ENCODE peak calls at places on chromosomes 5 and 9, in seven cellular contexts. N is upper lobe of left lung; A is AG04449; C is stimulated activated CD8-positive, alpha-beta memory T cell treated with anti-CD3 and anti-CD28 coated beads, Interleukin-7, amount 100 ng/mL, for 24 hours; Q is nephron progenitor cell; X is SJSA1; B is activated CD4-positive, CD25-positive, alpha-beta regulatory T cell treated with anti-CD3 and anti-CD28 coated beads, Interleukin-2, amount 50 U/mL, for 16 hours. Z is an unnamed sample.

GRCh38 chr9:86807577-86807976 is 139.7 kb downstream of the GAS1 start:
- DNase-seq in N (no peak), A (no peak), C (no peak), Q (peak), X (peak), B (no peak), Z (no peak)

GRCh38 chr9:78612089-78612488 is 315.2 kb downstream of the PSAT1 start:
- DNase-seq in N (no peak), A (peak), C (no peak), Q (no peak), X (no peak), B (no peak), Z (no peak)

GRCh38 chr5:1930501-1930879 is 47.8 kb upstream of the IRX4 start:
- DNase-seq in N (peak), A (no peak), C (no peak), Q (no peak), X (peak), B (no peak), Z (no peak)

GRCh38 chr5:80165430-80165829 is 90.4 kb downstream of the SERINC5 start:
- DNase-seq in N (no peak), A (no peak), C (no peak), Q (peak), X (no peak), B (no peak), Z (no peak)

GRCh38 chr5:149372041-149372805 is 6.9 kb downstream of the IL17B start:
- DNase-seq in N (no peak), A (no peak), C (no peak), Q (no peak), X (no peak), B (no peak), Z (no peak)

GRCh38 chr5:177529247-177529901 is 12.6 kb upstream of the DDX41 start:
- DNase-seq in N (no peak), A (no peak), C (no peak), Q (no peak), X (no peak), B (no peak), Z (no peak)

GRCh38 chr5:180026320-180026719 is 45.2 kb downstream of the RNF130 start:
- DNase-seq in N (no peak), A (no peak), C (no peak), Q (no peak), X (no peak), B (no peak), Z (no peak)

GRCh38 chr5:53403758-53404157 is 76.7 kb upstream of the FST start:
- DNase-seq in N (no peak), A (no peak), C (no peak), Q (no peak), X (no peak), B (no peak), Z (no peak)

GRCh38 chr9:738209-738915 is 103.1 kb upstream of the DMRT1 start:
- DNase-seq in N (no peak), A (peak), C (no peak), Q (no peak), X (peak), B (no peak), Z (no peak)

GRCh38 chr5:139562847-139563246 is 1.7 kb downstream of the UBE2D2 start:
- DNase-seq in N (no peak), A (no peak), C (no peak), Q (no peak), X (no peak), B (no peak), Z (no peak)

GRCh38 chr9:70924905-70925547 is 196.4 kb downstream of the TRPM3 start:
- DNase-seq in N (no peak), A (peak), C (no peak), Q (peak), X (no peak), B (no peak), Z (no peak)

GRCh38 chr5:138986186-138986775 is 111.1 kb upstream of the LRRTM2 start:
- DNase-seq in N (no peak), A (no peak), C (no peak), Q (no peak), X (peak), B (no peak), Z (no peak)

GRCh38 chr5:68898961-68899471 is 194.8 kb upstream of the SLC30A5 start:
- DNase-seq in N (no peak), A (no peak), C (no peak), Q (no peak), X (peak), B (no peak), Z (no peak)

GRCh38 chr9:12955510-12956163 is 180.8 kb downstream of the LURAP1L start:
- DNase-seq in N (no peak), A (no peak), C (no peak), Q (no peak), X (no peak), B (no peak), Z (no peak)

GRCh38 chr9:3511537-3511936 is 14.3 kb downstream of the RFX3 start:
- DNase-seq in N (no peak), A (no peak), C (no peak), Q (no peak), X (no peak), B (no peak), Z (no peak)

GRCh38 chr5:157951673-157952373 is 92.9 kb upstream of the CLINT1 start:
- DNase-seq in N (no peak), A (no peak), C (no peak), Q (no peak), X (no peak), B (no peak), Z (no peak)

GRCh38 chr5:83564069-83564749 is 92.7 kb downstream of the VCAN start:
- DNase-seq in N (no peak), A (no peak), C (no peak), Q (no peak), X (no peak), B (no peak), Z (peak)

GRCh38 chr9:532707-533106 is 308.8 kb upstream of the DMRT1 start:
- DNase-seq in N (no peak), A (no peak), C (no peak), Q (no peak), X (no peak), B (no peak), Z (no peak)

GRCh38 chr9:70494221-70494620 is 79.8 kb upstream of the KLF9 start:
- DNase-seq in N (no peak), A (no peak), C (no peak), Q (no peak), X (no peak), B (no peak), Z (no peak)

GRCh38 chr5:123705741-123706140 is 193.8 kb downstream of the CSNK1G3 start:
- DNase-seq in N (no peak), A (no peak), C (no peak), Q (no peak), X (no peak), B (no peak), Z (no peak)

GRCh38 chr5:1479066-1479465 is 33.8 kb upstream of the SLC6A3 start:
- DNase-seq in N (no peak), A (no peak), C (no peak), Q (no peak), X (no peak), B (no peak), Z (no peak)

GRCh38 chr5:115349001-115349817 is 52.8 kb upstream of the CCDC112 start:
- DNase-seq in N (no peak), A (peak), C (no peak), Q (no peak), X (peak), B (no peak), Z (no peak)

GRCh38 chr9:124110307-124110915 is 98.8 kb downstream of the LHX2 start:
- DNase-seq in N (no peak), A (no peak), C (no peak), Q (peak), X (peak), B (no peak), Z (peak)

GRCh38 chr9:108835831-108836230 is 20.0 kb downstream of the ACTL7B start:
- DNase-seq in N (no peak), A (no peak), C (no peak), Q (no peak), X (no peak), B (no peak), Z (no peak)

GRCh38 chr9:124697326-124698200 is 73.5 kb downstream of the NR6A1 start:
- DNase-seq in N (no peak), A (peak), C (no peak), Q (no peak), X (no peak), B (no peak), Z (no peak)

GRCh38 chr9:130137870-130138653 is 34.1 kb upstream of the NCS1 start:
- DNase-seq in N (no peak), A (peak), C (no peak), Q (no peak), X (peak), B (no peak), Z (no peak)

GRCh38 chr5:154131817-154132216 is 58.7 kb upstream of the GALNT10 start:
- DNase-seq in N (no peak), A (no peak), C (no peak), Q (no peak), X (no peak), B (no peak), Z (no peak)

GRCh38 chr5:134590992-134591659 is 41.5 kb downstream of the SAR1B start:
- DNase-seq in N (no peak), A (no peak), C (peak), Q (no peak), X (no peak), B (no peak), Z (no peak)

GRCh38 chr5:135365281-135365680 is 33.8 kb downstream of the MACROH2A1 start:
- DNase-seq in N (no peak), A (no peak), C (no peak), Q (no peak), X (no peak), B (no peak), Z (no peak)

GRCh38 chr9:134386951-134387831 is 60.9 kb downstream of the RXRA start:
- DNase-seq in N (no peak), A (no peak), C (no peak), Q (no peak), X (no peak), B (no peak), Z (no peak)

GRCh38 chr9:137266589-137267453 is 10.7 kb upstream of the TOR4A start:
- DNase-seq in N (peak), A (no peak), C (no peak), Q (no peak), X (no peak), B (no peak), Z (no peak)

GRCh38 chr9:3733039-3733408 is 207.2 kb upstream of the RFX3 start:
- DNase-seq in N (no peak), A (no peak), C (no peak), Q (no peak), X (no peak), B (no peak), Z (no peak)

GRCh38 chr5:4797445-4797844 is 342.7 kb upstream of the ADAMTS16 start:
- DNase-seq in N (no peak), A (no peak), C (no peak), Q (no peak), X (no peak), B (no peak), Z (no peak)

GRCh38 chr9:86775718-86776117 is 171.6 kb downstream of the GAS1 start:
- DNase-seq in N (no peak), A (no peak), C (no peak), Q (no peak), X (no peak), B (no peak), Z (no peak)

GRCh38 chr9:131091352-131091992 is 4.9 kb upstream of the AIF1L start:
- DNase-seq in N (no peak), A (no peak), C (no peak), Q (no peak), X (no peak), B (no peak), Z (no peak)

Z was measured in GM18507.